ENCODE peak calls at places on chromosome 11, in five cellular contexts. Z is nephron progenitor cell; K is stimulated activated naive B cell treated with anti-CD40 and anti-IgM and Interleukin-4, amounts not matched to agents 10 μg/mL and 1 μg/mL and 100 μg/mL, for 72 hours; Q is type B pancreatic cell; I is NCI-H2081. G is an unnamed sample.

GRCh38 chr11:76788661-76789442 is 5.7 kb downstream of the TSKU start:
- DNase-seq in Q (no peak), I (peak; percentile 22), K (no peak), Z (no peak), G (no peak)

GRCh38 chr11:64419257-64419790 is 60.4 kb downstream of the RPS6KA4 start:
- DNase-seq in Z (no peak), K (no peak), Q (no peak), I (no peak), G (no peak)

GRCh38 chr11:120648706-120649250 is 137.2 kb downstream of the GRIK4 start:
- DNase-seq in Z (no peak), K (no peak), I (no peak), Q (no peak), G (no peak)

GRCh38 chr11:15159085-15159484 is 44.4 kb downstream of the INSC start:
- DNase-seq in K (no peak), Z (no peak), I (no peak), Q (no peak), G (no peak)

GRCh38 chr11:94968334-94968958 is 4.9 kb downstream of the CWC15 start:
- DNase-seq in I (no peak), Z (no peak), Q (no peak), K (no peak), G (no peak)

GRCh38 chr11:69627551-69627950 is 13.4 kb upstream of the CCND1 start:
- DNase-seq in Z (no peak), K (no peak), Q (no peak), I (no peak), G (no peak)

GRCh38 chr11:67293090-67293489 is 4.0 kb downstream of the ANKRD13D start:
- DNase-seq in Q (no peak), I (peak; percentile 54), K (no peak), Z (no peak), G (no peak)

GRCh38 chr11:117426297-117426685 is 98.6 kb downstream of the CEP164 start:
- DNase-seq in Q (peak; percentile 89), I (peak; percentile 64), Z (peak; percentile 97), K (peak; percentile 50), G (peak; percentile 16)

GRCh38 chr11:65640483-65641207 is 2.7 kb downstream of the SIPA1 start:
- DNase-seq in K (peak; percentile 54), Z (no peak), I (no peak), Q (no peak), G (no peak)

GRCh38 chr11:65485820-65486219 is 13.0 kb upstream of the MALAT1 start:
- DNase-seq in I (no peak), Q (no peak), K (no peak), Z (no peak), G (no peak)

GRCh38 chr11:34624069-34624468 is 3.2 kb downstream of the EHF start:
- DNase-seq in Q (no peak), I (no peak), Z (no peak), K (peak; percentile 30), G (no peak)

GRCh38 chr11:134730596-134731538 is 318.8 kb upstream of the B3GAT1 start:
- DNase-seq in K (no peak), I (no peak), Q (no peak), Z (no peak), G (no peak)

GRCh38 chr11:123086315-123086714 is 24.4 kb upstream of the HSPA8 start:
- DNase-seq in Q (no peak), Z (no peak), K (no peak), I (no peak), G (no peak)

GRCh38 chr11:61056566-61056965 is 45.7 kb upstream of the CD5 start:
- DNase-seq in Q (no peak), K (no peak), Z (no peak), I (peak; percentile 75), G (no peak)

GRCh38 chr11:111446404-111447152 is 65.6 kb downstream of the BTG4 start:
- DNase-seq in Q (no peak), K (peak; percentile 82), Z (peak; percentile 64), I (peak; percentile 93), G (peak; percentile 76)

GRCh38 chr11:121309688-121310087 is 17.1 kb downstream of the SC5D start:
- DNase-seq in K (no peak), Q (no peak), I (no peak), Z (no peak), G (no peak)

G was measured in NCI-H748 treated with DMSO at 0.1 percent for 48 hours.